ENCODE peak calls at places on chromosome 21, in nine cellular contexts. H, F, U, W, Q, G, V, P and S are unnamed samples.

GRCh38 chr21:39533545-39534226 is 79.1 kb upstream of the B3GALT5 start:
- DNase-seq in V (no peak), F (no peak), W (no peak), G (no peak), P (no peak), H (no peak), Q (no peak), U (no peak), S (no peak)

GRCh38 chr21:42039470-42039901 is 29.3 kb upstream of the ZBTB21 start:
- DNase-seq in G (peak; percentile 49), V (peak; percentile 66), U (peak; percentile 65), H (no peak), Q (no peak), P (no peak), F (peak; percentile 44), W (no peak), S (no peak)

GRCh38 chr21:38668501-38668900 is 137.2 kb upstream of the ETS2 start:
- DNase-seq in W (no peak), F (no peak), Q (no peak), V (no peak), P (no peak), G (no peak), H (no peak), U (no peak), S (no peak)

GRCh38 chr21:45607021-45607921 is 36.3 kb upstream of the PCBP3 start:
- DNase-seq in U (no peak), G (peak; percentile 86), H (no peak), P (no peak), W (peak; percentile 26), F (no peak), Q (no peak), V (no peak), S (no peak)

GRCh38 chr21:45332415-45332814 is 44.7 kb upstream of the POFUT2 start:
- DNase-seq in U (no peak), P (no peak), G (no peak), V (no peak), Q (no peak), H (no peak), F (no peak), W (no peak), S (no peak)

GRCh38 chr21:27026501-27026900 is 59.6 kb upstream of the ADAMTS5 start:
- DNase-seq in F (no peak), P (no peak), G (no peak), H (no peak), U (no peak), W (no peak), Q (no peak), V (peak; percentile 5), S (no peak)

GRCh38 chr21:15557925-15558324 is 171.9 kb upstream of the USP25 start:
- DNase-seq in P (no peak), F (no peak), V (no peak), U (no peak), H (no peak), W (no peak), Q (no peak), G (no peak), S (no peak)

GRCh38 chr21:15000076-15000475 is 64.7 kb downstream of the NRIP1 start:
- DNase-seq in F (no peak), P (no peak), W (no peak), G (peak; percentile 50), U (peak; percentile 34), V (peak; percentile 42), Q (no peak), H (no peak), S (no peak)

GRCh38 chr21:45898781-45899180 is 82.8 kb upstream of the COL6A1 start:
- DNase-seq in G (no peak), F (peak; percentile 13), P (no peak), V (no peak), W (no peak), U (no peak), H (no peak), Q (no peak), S (no peak)